ENCODE peak calls at places on chromosome 6, in seven cellular contexts. F, R, N, D, V, T and X are unnamed samples.

GRCh38 chr6:142218441-142218840 is 71.4 kb downstream of the VTA1 start:
- DNase-seq in F (no peak), R (no peak), N (no peak), D (no peak), V (no peak), T (no peak), X (no peak)

GRCh38 chr6:90110971-90111370 is 185.7 kb downstream of the BACH2 start:
- DNase-seq in F (no peak), R (no peak), N (no peak), D (no peak), V (no peak), T (no peak), X (no peak)

GRCh38 chr6:43669050-43669921 is 18.3 kb downstream of the MRPS18A start:
- DNase-seq in F (peak; percentile 55), R (peak; percentile 88), N (no peak), D (no peak), V (peak; percentile 87), T (no peak), X (no peak)

GRCh38 chr6:36296240-36296639 is 26.4 kb downstream of the PNPLA1 start:
- DNase-seq in F (no peak), R (no peak), N (no peak), D (no peak), V (no peak), T (no peak), X (no peak)

GRCh38 chr6:123715243-123715863 is 78.6 kb upstream of the TRDN start:
- DNase-seq in F (no peak), R (no peak), N (peak; percentile 43), D (no peak), V (no peak), T (no peak), X (no peak)

GRCh38 chr6:104472245-104472644 is 387.5 kb downstream of the HACE1 start:
- DNase-seq in F (no peak), R (no peak), N (no peak), D (no peak), V (no peak), T (no peak), X (no peak)

GRCh38 chr6:81226957-81227356 is 525.5 kb downstream of the TENT5A start:
- DNase-seq in F (no peak), R (no peak), N (no peak), D (no peak), V (no peak), T (no peak), X (no peak)

GRCh38 chr6:111027219-111027618 is 45.4 kb downstream of the RPF2 start:
- DNase-seq in F (no peak), R (no peak), N (no peak), D (no peak), V (no peak), T (no peak), X (no peak)

GRCh38 chr6:125868252-125868651 is 77.5 kb downstream of the NCOA7 start:
- DNase-seq in F (peak; percentile 23), R (no peak), N (no peak), D (no peak), V (no peak), T (no peak), X (no peak)

DNA sequence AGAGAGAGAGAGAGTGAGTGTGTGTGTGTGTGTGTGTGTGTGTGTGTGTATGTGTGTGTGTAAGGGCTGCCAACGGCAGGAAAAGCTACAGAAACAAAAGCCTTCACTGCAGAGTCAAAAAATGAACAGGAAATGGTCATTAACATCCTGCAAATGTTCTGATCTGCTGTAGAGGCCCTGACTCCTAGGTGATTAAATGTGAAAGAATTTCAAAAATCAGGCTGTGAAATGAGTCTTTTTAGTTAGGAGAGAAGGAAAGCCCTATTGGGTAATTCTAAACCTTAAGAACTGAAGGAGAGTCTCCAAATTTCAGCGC is 166.5 kb upstream of the MYLIP start:
- DNase-seq in F (peak; percentile 59), R (no peak), N (peak; percentile 23), D (no peak), V (no peak), T (no peak), X (no peak)
- TF ChIP-seq CTCF in F (no peak), R (no peak), N (no peak), D (no peak), V (no peak), T (no peak), X (no peak)

GRCh38 chr6:40848868-40849524 is 190.0 kb downstream of the UNC5CL start:
- DNase-seq in F (no peak), R (no peak), N (no peak), D (no peak), V (no peak), T (no peak), X (no peak)

GRCh38 chr6:40855481-40855880 is 183.5 kb downstream of the UNC5CL start:
- DNase-seq in F (no peak), R (no peak), N (no peak), D (no peak), V (no peak), T (no peak), X (no peak)

GRCh38 chr6:40854592-40854991 is 184.4 kb downstream of the UNC5CL start:
- DNase-seq in F (no peak), R (no peak), N (no peak), D (no peak), V (no peak), T (no peak), X (no peak)

GRCh38 chr6:40856271-40856670 is 182.8 kb downstream of the UNC5CL start:
- DNase-seq in F (no peak), R (no peak), N (no peak), D (no peak), V (no peak), T (no peak), X (no peak)

DNA sequence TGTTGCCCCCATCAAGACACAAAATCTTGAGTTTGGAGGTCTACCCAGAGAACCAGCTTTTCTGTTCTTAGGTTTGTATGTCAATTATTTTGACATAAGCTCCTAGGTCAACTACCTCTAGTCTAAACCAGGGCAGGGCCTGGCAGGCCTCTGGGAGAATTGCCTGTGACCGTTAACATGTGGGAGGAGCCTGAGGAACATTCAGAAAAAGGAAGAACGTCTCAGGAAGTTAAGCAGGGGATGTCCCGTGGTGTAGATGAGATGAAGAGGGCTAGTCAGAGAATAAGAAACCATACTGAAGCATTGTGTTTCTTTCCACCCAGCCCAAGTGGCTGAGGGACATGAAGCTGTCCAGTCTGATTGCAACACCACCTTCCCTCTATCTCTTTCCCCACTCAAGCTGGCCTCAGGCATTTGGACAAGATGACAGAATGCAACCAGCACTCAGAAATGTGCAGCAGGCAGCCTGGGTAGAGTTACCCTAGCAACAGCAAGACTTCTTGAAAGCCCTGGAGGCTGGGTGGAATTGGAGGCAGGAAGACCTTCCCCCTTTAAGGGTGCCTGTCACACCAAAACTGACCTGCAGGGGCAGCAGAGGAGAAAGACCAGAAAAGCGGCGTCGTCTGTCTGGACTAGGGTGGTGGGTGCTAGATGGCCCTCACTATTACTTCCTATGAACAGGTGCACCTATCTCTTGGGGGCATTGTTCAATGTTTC is 186.2 kb downstream of the UNC5CL start:
- DNase-seq in F (peak; percentile 33), R (no peak), N (peak; percentile 9), D (no peak), V (no peak), T (peak; percentile 13), X (no peak)
- TF ChIP-seq CTCF in F (peak; percentile 73), R (no peak), N (peak; percentile 59), D (no peak), V (peak; percentile 28), T (peak; percentile 13), X (peak; percentile 48)

DNA sequence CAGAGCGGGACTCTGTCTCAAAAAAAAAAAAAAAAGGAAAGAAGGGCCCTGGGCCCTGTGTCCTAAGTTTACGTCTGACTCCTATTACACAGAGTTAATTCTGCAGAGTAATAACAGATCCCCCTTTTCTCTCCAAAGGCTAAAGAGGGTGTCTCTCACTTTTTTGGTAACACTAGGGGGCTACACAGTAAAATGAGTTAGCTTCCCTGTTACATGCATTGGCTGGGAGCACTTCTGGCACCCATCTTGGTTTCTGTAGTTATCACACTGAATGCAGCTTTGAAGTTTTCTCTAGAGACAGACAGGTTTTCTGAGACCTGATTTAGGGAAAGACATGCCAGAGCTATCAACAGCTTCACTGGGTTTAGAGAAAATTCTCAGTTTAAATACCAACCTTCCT is 29.2 kb downstream of the RNF8 start:
- DNase-seq in F (no peak), R (no peak), N (no peak), D (no peak), V (no peak), T (no peak), X (no peak)
- TF ChIP-seq CTCF in F (peak; percentile 31), R (no peak), N (no peak), D (no peak), V (no peak), T (no peak), X (no peak)

DNA sequence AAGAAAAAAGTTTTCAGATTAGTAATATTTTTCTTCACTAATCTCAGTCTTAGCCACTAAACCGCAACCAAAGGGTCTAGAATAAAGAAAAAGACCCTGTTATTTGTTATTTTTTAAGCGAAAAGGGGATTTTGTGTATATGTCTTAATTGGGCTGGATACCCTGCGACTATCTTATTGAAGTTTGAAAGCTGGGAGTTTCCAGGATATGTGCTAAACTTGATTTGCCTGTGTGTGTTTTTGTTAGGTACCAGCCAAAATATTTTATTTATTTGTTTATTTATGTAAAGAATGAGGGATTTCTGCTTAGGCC is 52.4 kb downstream of the TNFAIP3 start:
- DNase-seq in F (no peak), R (no peak), N (no peak), D (no peak), V (no peak), T (no peak), X (no peak)
- TF ChIP-seq CTCF in F (no peak), R (no peak), N (no peak), D (no peak), V (no peak), T (no peak), X (no peak)

GRCh38 chr6:13673368-13673767 is 38.3 kb downstream of the RANBP9 start:
- DNase-seq in F (no peak), R (no peak), N (no peak), D (no peak), V (no peak), T (no peak), X (no peak)

GRCh38 chr6:13671742-13672141 is 39.9 kb downstream of the RANBP9 start:
- DNase-seq in F (no peak), R (no peak), N (no peak), D (no peak), V (no peak), T (no peak), X (no peak)

GRCh38 chr6:13674533-13675190 is 37.0 kb downstream of the RANBP9 start:
- DNase-seq in F (no peak), R (no peak), N (no peak), D (no peak), V (no peak), T (no peak), X (no peak)

GRCh38 chr6:13673825-13674444 is 37.7 kb downstream of the RANBP9 start:
- DNase-seq in F (no peak), R (no peak), N (no peak), D (no peak), V (no peak), T (no peak), X (no peak)

DNA sequence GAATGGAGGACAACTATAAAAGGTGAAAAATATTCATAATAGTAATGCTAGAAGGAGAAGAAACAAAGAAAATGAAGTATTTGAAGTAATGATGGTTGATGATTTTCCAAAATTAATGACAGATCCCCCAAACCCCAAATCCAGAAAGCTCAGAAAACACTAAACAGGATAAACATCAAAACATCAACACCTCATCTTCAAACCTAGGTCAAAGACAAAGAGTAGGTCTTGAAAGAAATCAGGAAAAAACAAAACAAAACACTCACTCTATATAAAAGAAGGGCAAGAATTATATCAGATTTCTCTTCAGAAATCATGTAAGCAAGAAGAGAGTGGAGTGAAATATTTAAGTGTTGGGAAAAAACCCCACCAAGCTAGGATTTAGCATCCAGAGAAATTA is 38.7 kb downstream of the RANBP9 start:
- DNase-seq in F (no peak), R (no peak), N (no peak), D (no peak), V (no peak), T (no peak), X (no peak)
- TF ChIP-seq CTCF in F (no peak), R (no peak), N (no peak), D (no peak), V (no peak), T (no peak), X (no peak)